ENCODE peak calls at places on chromosomes 5 and 9, in five cellular contexts. D is Calu3, S is pancreas, G is progenitor cell of endocrine pancreas, U is fibroblast of pulmonary artery. W is an unnamed sample.
A peak's percentile ranks its signal among the peaks of the same experiment; 100 is the strongest.

GRCh38 chr5:45521067-45521466 is 175.1 kb downstream of the HCN1 start:
- DNase-seq in S (peak; percentile 38), U (peak; percentile 29), D (peak; percentile 27), G (peak; percentile 28), W (no peak)

GRCh38 chr5:86878250-86878649 is 260.5 kb downstream of the COX7C start:
- DNase-seq in G (no peak), U (no peak), D (no peak), S (no peak), W (no peak)

GRCh38 chr9:15469406-15469805 is 41.4 kb downstream of the PSIP1 start:
- DNase-seq in D (no peak), S (no peak), G (no peak), U (peak; percentile 6), W (no peak)

GRCh38 chr5:173790177-173790719 is 97.9 kb upstream of the CPEB4 start:
- DNase-seq in G (no peak), D (no peak), U (no peak), S (no peak), W (no peak)

GRCh38 chr9:19074836-19075235 is 25.6 kb downstream of the RRAGA start:
- DNase-seq in D (no peak), G (no peak), U (no peak), S (no peak), W (no peak)

GRCh38 chr5:144150996-144151395 is 19.5 kb downstream of the YIPF5 start:
- DNase-seq in S (no peak), G (no peak), D (no peak), U (peak; percentile 33), W (no peak)

GRCh38 chr5:36950586-36951457 is 74.3 kb downstream of the NIPBL start:
- DNase-seq in U (peak; percentile 49), G (no peak), S (no peak), D (no peak), W (no peak)

GRCh38 chr5:81852277-81853004 is 101.5 kb upstream of the SSBP2 start:
- DNase-seq in S (no peak), U (no peak), D (no peak), G (no peak), W (no peak)

GRCh38 chr9:133235549-133236222 is 26.6 kb upstream of the OBP2B start:
- DNase-seq in D (no peak), U (no peak), G (no peak), S (no peak), W (peak; percentile 57)

GRCh38 chr9:87421734-87422133 is 75.9 kb upstream of the DAPK1 start:
- DNase-seq in D (no peak), U (no peak), S (no peak), G (no peak), W (no peak)

GRCh38 chr5:145473032-145473642 is 362.0 kb downstream of the PRELID2 start:
- DNase-seq in S (no peak), U (peak; percentile 47), D (no peak), G (no peak), W (no peak)

GRCh38 chr5:53874409-53874808 is 314.0 kb downstream of the NDUFS4 start:
- DNase-seq in S (no peak), D (peak; percentile 9), U (peak; percentile 38), G (no peak), W (no peak)

GRCh38 chr5:175873090-175873454 is 1.7 kb downstream of the CPLX2 start:
- DNase-seq in U (no peak), D (peak; percentile 15), G (no peak), S (no peak), W (no peak)

GRCh38 chr5:40221796-40222195 is 457.9 kb upstream of the PTGER4 start:
- DNase-seq in S (no peak), D (no peak), U (peak; percentile 35), G (no peak), W (no peak)

GRCh38 chr5:62720036-62720441 is 141.4 kb downstream of the LRRC70 start:
- DNase-seq in U (peak; percentile 17), G (peak; percentile 29), D (peak; percentile 46), S (no peak), W (peak; percentile 71)

GRCh38 chr9:136700959-136701664 is 11.3 kb upstream of the DIPK1B start:
- DNase-seq in U (no peak), G (no peak), D (no peak), S (no peak), W (no peak)

GRCh38 chr5:16926417-16926816 is 9.7 kb downstream of the MYO10 start:
- DNase-seq in S (no peak), U (no peak), G (no peak), D (no peak), W (no peak)

GRCh38 chr9:15509931-15510788 is 610 bp downstream of the PSIP1 start:
- DNase-seq in U (peak; percentile 17), G (peak; percentile 31), D (peak; percentile 17), S (peak; percentile 23), W (no peak)

GRCh38 chr9:557601-558201 is 283.8 kb upstream of the DMRT1 start:
- DNase-seq in G (no peak), D (no peak), U (peak; percentile 9), S (no peak), W (no peak)

GRCh38 chr5:32144637-32145207 is 29.4 kb downstream of the GOLPH3 start:
- DNase-seq in S (no peak), D (no peak), U (no peak), G (no peak), W (no peak)

GRCh38 chr5:52725065-52725746 is 62.5 kb upstream of the ITGA1 start:
- DNase-seq in S (peak; percentile 13), G (no peak), D (peak; percentile 54), U (peak; percentile 53), W (no peak)

GRCh38 chr5:151706906-151707305 is 20.2 kb upstream of the SPARC start:
- DNase-seq in U (no peak), D (no peak), G (no peak), S (no peak), W (no peak)

GRCh38 chr5:179819296-179820126 is 1.2 kb upstream of the SQSTM1 start:
- DNase-seq in U (peak; percentile 82), S (peak; percentile 71), G (no peak), D (peak; percentile 90), W (no peak)
- TF ChIP-seq CTCF in U (no peak), S (no peak), G (no peak), D (no peak), W (no peak)

GRCh38 chr5:168288349-168289245 is 2.8 kb upstream of the WWC1 start:
- DNase-seq in G (no peak), S (peak; percentile 68), D (peak; percentile 90), U (no peak), W (no peak)

GRCh38 chr5:168290902-168291280 is 554 bp upstream of the WWC1 start:
- DNase-seq in U (no peak), S (no peak), G (no peak), D (no peak), W (no peak)

GRCh38 chr5:168291961-168292782 is 727 bp downstream of the WWC1 start:
- DNase-seq in D (peak; percentile 60), S (peak; percentile 40), G (peak; percentile 37), U (no peak), W (no peak)

GRCh38 chr5:168292783-168293696 is 1.6 kb downstream of the WWC1 start:
- DNase-seq in G (no peak), D (no peak), S (no peak), U (no peak), W (no peak)

DNA sequence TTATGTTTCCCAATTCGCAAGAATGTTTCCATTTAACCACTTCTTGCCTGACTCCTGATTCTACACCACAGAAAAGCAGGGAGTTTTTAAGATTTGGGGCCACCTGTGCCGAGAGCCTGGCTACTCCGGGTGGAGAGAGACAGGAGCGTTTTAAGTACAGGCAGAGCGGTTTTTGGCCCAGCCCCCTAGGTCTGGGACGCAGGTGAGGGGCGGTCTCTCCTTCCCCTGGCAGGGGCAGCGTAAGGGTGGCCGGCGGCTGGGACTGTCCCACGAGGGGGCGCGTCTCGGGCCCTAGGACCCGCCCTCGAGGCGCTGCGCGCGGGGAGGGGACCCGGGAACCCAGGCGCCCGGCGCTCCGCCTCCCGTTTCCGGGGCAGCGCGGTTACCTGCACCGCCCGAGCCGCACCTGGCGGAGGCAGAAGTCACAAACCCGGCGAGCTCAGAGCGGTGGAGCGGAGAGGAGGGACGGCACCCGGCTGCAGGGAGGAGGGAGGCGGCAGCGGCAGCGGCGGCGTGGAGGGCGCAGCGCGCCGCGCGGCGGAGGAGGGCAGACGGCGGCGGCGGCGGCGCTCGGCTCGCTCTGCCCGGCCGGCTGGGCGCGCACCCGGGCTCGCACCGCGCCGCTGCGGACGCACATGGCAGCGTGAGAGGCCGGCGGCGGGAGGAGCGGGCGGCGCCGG is at the start of gene WWC1:
- DNase-seq in U (no peak), G (peak; percentile 93), D (peak; percentile 99), S (peak; percentile 93), W (peak; percentile 88)
- TF ChIP-seq CTCF in U (no peak), G (peak; percentile 65), D (peak; percentile 30), S (no peak), W (peak; percentile 71)

DNA sequence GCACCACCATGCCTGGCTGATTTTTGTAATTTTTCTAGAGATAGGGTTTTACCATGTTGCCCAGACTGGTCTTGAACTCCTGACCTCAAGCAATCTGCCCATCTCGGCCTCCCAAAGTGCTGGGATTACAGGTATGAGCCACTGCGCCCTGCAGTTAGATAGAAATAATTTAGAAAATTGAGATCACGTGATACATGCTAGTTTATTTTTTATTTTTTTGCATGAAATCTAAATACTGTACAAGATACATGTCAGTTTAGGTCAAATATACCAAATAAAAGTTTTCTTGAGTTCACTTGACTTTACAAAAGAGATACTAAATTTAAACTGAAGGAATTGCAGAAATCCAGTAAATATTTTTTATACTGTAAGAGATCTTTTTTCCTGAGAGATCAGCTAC is 304.2 kb downstream of the YTHDC2 start:
- DNase-seq in G (no peak), U (no peak), S (no peak), D (no peak), W (no peak)
- TF ChIP-seq CTCF in G (no peak), U (no peak), S (no peak), D (no peak), W (no peak)

GRCh38 chr9:128881884-128882676 is at the start of the genes KYAT1 and LRRC8A:
- DNase-seq in G (peak; percentile 95), D (peak; percentile 94), U (peak; percentile 95), S (peak; percentile 97), W (peak; percentile 99)
- TF ChIP-seq CTCF in G (no peak), D (no peak), U (no peak), S (no peak), W (no peak)

GRCh38 chr5:4068171-4068570 is 472.5 kb downstream of the IRX1 start:
- DNase-seq in D (no peak), G (no peak), S (no peak), U (no peak), W (no peak)

DNA sequence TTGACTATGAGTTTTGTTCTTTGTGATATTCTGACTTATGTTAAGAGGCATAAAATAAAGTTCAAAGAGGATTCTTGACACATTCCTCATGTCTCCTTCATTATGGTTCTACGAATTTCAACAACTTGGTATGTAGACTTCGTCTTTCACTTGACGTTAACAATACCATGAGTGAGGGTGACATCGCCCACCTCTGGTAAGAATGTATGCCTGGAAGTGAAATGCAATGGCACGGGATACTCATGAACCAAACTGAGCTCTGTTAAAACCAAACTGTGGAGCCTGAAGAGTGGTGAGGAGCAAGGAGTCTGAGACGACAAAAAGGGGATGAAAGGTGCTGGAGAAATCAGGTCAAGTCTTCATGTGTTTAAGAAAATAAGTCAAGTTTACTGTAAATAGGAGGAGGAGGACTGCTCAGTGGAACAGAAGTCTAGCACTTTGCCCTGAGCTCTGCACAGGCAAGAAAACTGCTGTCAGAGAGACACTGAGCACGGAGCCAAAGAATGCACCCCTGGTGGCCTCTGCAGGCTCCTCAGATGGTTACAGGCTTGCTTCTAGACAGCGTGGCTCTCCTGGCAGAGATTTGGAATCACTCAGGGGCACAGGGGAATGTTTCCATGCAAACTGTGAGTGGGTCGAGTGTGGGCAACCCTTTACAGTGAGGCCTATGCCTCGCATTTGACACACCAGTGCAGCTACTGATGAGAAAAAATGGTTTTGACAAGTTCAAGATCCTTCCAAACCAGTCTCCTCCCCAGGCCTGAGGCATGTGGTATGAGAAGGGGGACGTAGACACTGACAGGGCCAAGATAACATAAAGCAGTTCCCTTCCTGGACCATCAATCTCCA is 470.1 kb downstream of the IRX1 start:
- DNase-seq in D (no peak), S (no peak), U (peak; percentile 2), G (no peak), W (no peak)
- TF ChIP-seq CTCF in D (no peak), S (no peak), U (no peak), G (no peak), W (no peak)

W was measured in type B pancreatic cell.